ENCODE peak calls at places on chromosome 22, in four cellular contexts. B is aorta, F is stomach, G is MM.1S. O is an unnamed sample.

GRCh38 chr22:21943571-21944448 is 8.8 kb downstream of the PPM1F start:
- DNase-seq in B (no peak), G (no peak), F (no peak), O (no peak)

GRCh38 chr22:19422440-19423301 is 8.9 kb downstream of the HIRA start:
- DNase-seq in F (no peak), G (no peak), B (no peak), O (no peak)

GRCh38 chr22:21450320-21450831 is 16.8 kb upstream of the TMEM191C start:
- DNase-seq in B (peak), G (no peak), F (peak), O (no peak)

GRCh38 chr22:39486951-39487825 is 14.9 kb upstream of the MIEF1 start:
- DNase-seq in G (no peak), F (no peak), B (no peak), O (no peak)

GRCh38 chr22:25488244-25489020 is 76.0 kb upstream of the GRK3 start:
- DNase-seq in F (peak), B (peak), G (no peak), O (no peak)

GRCh38 chr22:37244114-37244921 is at the start of gene RAC2:
- DNase-seq in B (peak), G (peak), F (peak), O (peak)

GRCh38 chr22:35197071-35197470 is 60.2 kb upstream of the HMGXB4 start:
- DNase-seq in G (no peak), F (no peak), B (no peak), O (no peak)

GRCh38 chr22:30694638-30695350 is at the start of gene OSBP2:
- DNase-seq in B (peak), F (peak), G (peak), O (peak)

GRCh38 chr22:24247011-24247507 is 2.2 kb upstream of the GGT5 start:
- DNase-seq in G (no peak), F (no peak), B (no peak), O (no peak)

GRCh38 chr22:32625985-32626384 is 151.4 kb downstream of the FBXO7 start:
- DNase-seq in B (no peak), G (no peak), F (no peak), O (no peak)

GRCh38 chr22:35688913-35689675 is 28.6 kb upstream of the APOL5 start:
- DNase-seq in B (no peak), F (no peak), G (no peak), O (no peak)

GRCh38 chr22:39556970-39557811 is 13.4 kb upstream of the CACNA1I start:
- DNase-seq in G (no peak), B (no peak), F (no peak), O (no peak)

GRCh38 chr22:31040542-31041398 is 40.3 kb upstream of the SMTN start:
- DNase-seq in G (no peak), B (no peak), F (no peak), O (no peak)

DNA sequence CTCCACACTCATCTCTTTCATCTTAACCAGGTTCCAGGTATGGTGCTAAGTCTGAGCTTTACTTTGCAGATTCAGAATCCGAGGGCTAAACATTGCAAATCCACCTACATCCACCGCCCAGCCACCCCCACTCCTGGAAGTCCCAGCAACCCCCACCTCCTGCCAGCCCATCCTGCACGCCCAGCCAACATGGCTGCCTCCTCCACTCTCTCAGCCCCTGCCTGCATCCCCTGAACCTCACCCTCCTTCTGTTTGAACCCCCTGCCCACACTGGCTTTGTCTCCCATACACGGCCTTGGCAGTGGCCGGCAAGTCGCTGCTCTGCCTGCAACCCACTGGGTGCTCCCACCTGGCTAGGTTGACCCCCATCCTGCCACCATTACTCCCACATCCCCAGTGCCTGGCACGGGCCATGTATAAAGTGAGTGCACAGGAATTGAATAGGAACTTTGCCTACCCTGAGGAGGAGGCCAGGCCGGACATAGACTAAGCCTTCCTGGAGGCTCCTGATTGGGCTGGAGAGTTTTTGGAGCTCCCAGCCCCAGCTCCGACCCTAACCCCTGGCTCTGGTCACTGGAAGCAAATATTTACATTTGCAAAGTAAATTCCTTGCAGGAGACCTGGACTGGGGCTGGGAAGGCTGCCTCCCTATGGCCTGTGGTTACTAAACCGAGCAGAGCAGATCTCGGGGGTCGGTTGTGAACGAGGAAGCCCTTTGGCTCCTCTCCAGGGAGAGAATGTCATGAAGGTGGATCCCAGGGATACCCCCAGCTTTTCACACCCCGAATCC is 14.4 kb downstream of the EMID1 start:
- DNase-seq in F (peak), B (no peak), G (no peak), O (no peak)
- H3K4me3 ChIP-seq in F (no peak), B (no peak), G (no peak), O (no peak)

GRCh38 chr22:27809700-27810365 is 8.3 kb upstream of the MN1 start:
- DNase-seq in B (no peak), F (no peak), G (no peak), O (no peak)
- H3K27ac ChIP-seq in B (peak), F (peak), G (no peak), O (no peak)

GRCh38 chr22:45686842-45687241 is 15.2 kb downstream of the ATXN10 start:
- DNase-seq in G (no peak), B (no peak), F (no peak), O (no peak)

GRCh38 chr22:45686004-45686403 is 14.4 kb downstream of the ATXN10 start:
- DNase-seq in B (no peak), F (no peak), G (no peak), O (no peak)

GRCh38 chr22:45689195-45689594 is 17.6 kb downstream of the ATXN10 start:
- DNase-seq in F (no peak), G (no peak), B (no peak), O (no peak)

GRCh38 chr22:45690008-45690407 is 18.4 kb downstream of the ATXN10 start:
- DNase-seq in F (no peak), G (no peak), B (no peak), O (no peak)

GRCh38 chr22:45688606-45689080 is 17.0 kb downstream of the ATXN10 start:
- DNase-seq in G (no peak), F (no peak), B (no peak), O (no peak)
- H3K4me3 ChIP-seq in G (no peak), F (no peak), B (no peak), O (no peak)

DNA sequence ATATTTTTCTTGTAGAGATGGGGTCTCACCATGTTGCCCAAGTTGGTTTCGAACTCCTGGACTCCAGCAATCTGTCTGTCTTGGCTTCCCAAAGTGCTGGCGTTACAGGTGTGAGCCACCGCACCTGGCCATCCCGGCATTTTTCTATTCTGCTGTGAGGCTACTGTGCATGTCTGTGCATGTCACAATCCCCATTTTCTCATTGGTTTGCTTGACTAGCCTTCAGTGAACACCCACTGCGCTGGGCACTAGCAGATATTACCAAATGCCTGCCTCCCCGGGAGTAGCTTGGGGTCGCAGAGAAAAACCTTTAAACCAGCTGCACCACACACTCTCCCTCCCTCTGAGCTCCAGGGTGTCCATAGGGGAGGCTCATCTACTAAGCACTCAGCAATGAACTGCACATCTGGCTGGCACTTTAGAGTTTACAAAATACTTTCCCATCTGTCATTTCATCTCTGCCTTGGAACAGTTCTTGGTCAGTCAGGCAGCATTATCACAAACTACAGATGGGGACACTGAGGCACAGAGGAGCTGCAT is 4.9 kb downstream of the CSNK1E start:
- DNase-seq in G (no peak), F (no peak), B (no peak), O (no peak)
- H3K27ac ChIP-seq in G (peak), F (peak), B (peak), O (no peak)